ENCODE peak calls at places on chromosome 20, in seven cellular contexts. S, M, C, J, R, U and V are unnamed samples.

GRCh38 chr20:38873050-38873581 is 53.1 kb upstream of the FAM83D start:
- DNase-seq in S (no peak), M (no peak), C (peak; percentile 78), J (no peak), R (peak; percentile 48), U (no peak), V (no peak)

GRCh38 chr20:35226775-35227681 is 538 bp downstream of the MMP24 start:
- DNase-seq in S (peak; percentile 93), M (peak; percentile 79), C (peak; percentile 55), J (peak; percentile 18), R (no peak), U (no peak), V (peak; percentile 74)

GRCh38 chr20:41654884-41655283 is 36.7 kb upstream of the CHD6 start:
- DNase-seq in S (peak; percentile 63), M (peak; percentile 43), C (no peak), J (peak; percentile 37), R (no peak), U (no peak), V (peak; percentile 39)

GRCh38 chr20:33651562-33652048 is 10.5 kb upstream of the C20orf144 start:
- DNase-seq in S (no peak), M (no peak), C (no peak), J (no peak), R (no peak), U (no peak), V (no peak)

GRCh38 chr20:9300534-9300933 is 213.9 kb upstream of the LAMP5 start:
- DNase-seq in S (no peak), M (no peak), C (no peak), J (no peak), R (no peak), U (no peak), V (no peak)

GRCh38 chr20:14412102-14412501 is 74.7 kb upstream of the FLRT3 start:
- DNase-seq in S (no peak), M (no peak), C (no peak), J (no peak), R (no peak), U (no peak), V (no peak)

GRCh38 chr20:37516697-37517370 is 4.2 kb upstream of the NNAT start:
- DNase-seq in S (no peak), M (no peak), C (no peak), J (no peak), R (no peak), U (no peak), V (no peak)

GRCh38 chr20:29873946-29874345 is 1383.5 kb upstream of the DEFB115 start:
- DNase-seq in S (peak; percentile 61), M (peak; percentile 30), C (peak; percentile 39), J (peak; percentile 9), R (peak; percentile 78), U (no peak), V (no peak)

GRCh38 chr20:32562495-32562911 is 22.6 kb downstream of the NOL4L start:
- DNase-seq in S (no peak), M (no peak), C (no peak), J (no peak), R (no peak), U (no peak), V (no peak)

GRCh38 chr20:36421641-36422040 is 115.5 kb downstream of the DLGAP4 start:
- DNase-seq in S (no peak), M (no peak), C (no peak), J (no peak), R (no peak), U (no peak), V (no peak)

GRCh38 chr20:38617830-38618196 is 16.2 kb downstream of the ARHGAP40 start:
- DNase-seq in S (no peak), M (no peak), C (no peak), J (no peak), R (no peak), U (no peak), V (no peak)

GRCh38 chr20:8385247-8385646 is 253.2 kb downstream of the PLCB1 start:
- DNase-seq in S (no peak), M (no peak), C (no peak), J (peak; percentile 73), R (no peak), U (no peak), V (no peak)

GRCh38 chr20:1327827-1328679 is 886 bp downstream of the SDCBP2 start:
- DNase-seq in S (no peak), M (no peak), C (no peak), J (no peak), R (peak; percentile 39), U (no peak), V (no peak)

GRCh38 chr20:49247169-49247734 is 28.0 kb downstream of the DDX27 start:
- DNase-seq in S (no peak), M (no peak), C (no peak), J (no peak), R (no peak), U (no peak), V (no peak)

GRCh38 chr20:49248879-49249665 is 28.8 kb downstream of the ZNFX1 start:
- DNase-seq in S (no peak), M (no peak), C (no peak), J (no peak), R (no peak), U (no peak), V (no peak)

GRCh38 chr20:49248301-49248700 is 29.1 kb downstream of the DDX27 start:
- DNase-seq in S (no peak), M (no peak), C (no peak), J (no peak), R (no peak), U (no peak), V (no peak)

GRCh38 chr20:49247792-49248191 is 28.6 kb downstream of the DDX27 start:
- DNase-seq in S (no peak), M (peak; percentile 36), C (no peak), J (no peak), R (no peak), U (no peak), V (no peak)

DNA sequence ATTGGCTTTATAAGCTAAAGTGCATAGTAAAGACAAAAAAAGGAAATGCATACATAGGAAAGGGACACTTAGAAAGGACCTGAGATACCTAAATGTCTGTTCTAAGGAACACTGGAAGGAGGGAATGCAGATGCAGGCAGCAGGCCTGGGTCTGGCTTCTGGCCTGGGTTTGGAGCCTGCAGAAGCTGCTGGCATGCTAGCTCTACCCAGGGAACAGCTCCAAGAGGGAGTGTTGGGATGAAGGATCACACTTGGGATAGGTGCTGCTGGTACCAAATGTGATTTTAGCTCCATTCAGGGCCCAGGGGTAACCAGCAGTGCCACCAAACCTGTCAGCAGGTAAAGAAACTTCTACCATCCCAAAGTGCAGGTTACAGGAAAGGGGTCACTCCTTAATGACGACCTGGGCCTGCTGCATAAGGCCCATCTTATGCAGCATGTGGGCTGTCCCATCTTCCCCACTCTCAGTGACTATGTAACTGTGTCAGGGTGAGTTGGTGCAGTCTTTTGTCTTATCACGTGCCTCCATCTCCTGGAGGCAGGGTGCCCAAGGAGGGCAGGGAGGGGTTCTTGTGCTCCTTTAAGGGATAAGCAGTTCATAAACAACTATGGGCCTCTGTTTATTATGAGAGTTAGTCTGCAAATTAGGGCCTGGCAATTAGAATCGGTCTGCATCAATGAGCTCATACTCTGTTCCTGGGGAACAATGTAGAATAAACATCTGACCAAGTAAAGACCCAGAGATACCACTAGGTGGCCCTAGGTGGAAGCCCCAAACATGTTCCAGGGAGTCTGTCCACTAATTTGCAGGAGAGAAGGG is 26.9 kb downstream of the DDX27 start:
- DNase-seq in S (no peak), M (peak; percentile 29), C (peak; percentile 52), J (peak; percentile 39), R (no peak), U (no peak), V (no peak)
- TF ChIP-seq CTCF in S (peak; percentile 63), M (peak; percentile 66), C (peak; percentile 57), J (peak; percentile 83), R (peak; percentile 51), U (peak; percentile 78), V (peak; percentile 65)

DNA sequence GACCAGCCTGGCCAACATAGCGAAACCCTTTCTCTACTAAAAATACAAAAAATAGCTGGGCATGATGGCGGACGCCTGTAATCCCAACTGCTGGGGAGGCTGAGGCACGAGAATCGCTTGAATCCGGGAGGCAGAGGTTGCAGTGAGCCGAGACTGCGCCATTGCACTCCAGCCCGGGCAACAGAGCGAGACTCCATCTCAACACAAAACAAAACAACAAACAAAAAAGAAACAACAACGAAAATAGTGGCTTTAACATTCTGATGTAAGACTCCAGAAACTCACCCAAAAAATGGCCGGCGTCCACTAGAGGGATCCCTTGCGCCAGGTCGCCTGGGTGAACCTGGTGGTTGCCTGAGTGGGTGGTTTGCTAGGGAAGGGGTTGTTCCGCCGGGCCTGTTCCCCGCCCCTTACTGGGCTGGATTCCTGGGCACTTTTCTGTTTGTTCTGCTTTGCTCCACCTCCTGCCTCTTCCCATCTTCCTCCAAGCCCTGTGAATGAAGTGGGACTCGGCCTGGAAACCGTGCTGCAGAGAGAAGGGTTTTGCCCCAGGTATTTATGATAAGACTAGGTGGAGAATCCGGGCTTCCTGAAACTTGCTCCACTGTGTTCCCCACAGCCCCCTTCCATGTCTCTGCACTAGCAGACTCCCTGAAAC is 1.5 kb downstream of the PABPC1L start:
- DNase-seq in S (peak; percentile 81), M (peak; percentile 80), C (peak; percentile 76), J (peak; percentile 27), R (no peak), U (no peak), V (peak; percentile 67)
- TF ChIP-seq CTCF in S (peak; percentile 56), M (peak; percentile 51), C (peak; percentile 69), J (peak; percentile 70), R (no peak), U (peak; percentile 38), V (peak; percentile 71)

GRCh38 chr20:63226020-63226943 is 9.4 kb upstream of the BIRC7 start:
- DNase-seq in S (no peak), M (no peak), C (no peak), J (no peak), R (no peak), U (no peak), V (no peak)

GRCh38 chr20:63223826-63224207 is 7.9 kb upstream of the YTHDF1 start:
- DNase-seq in S (no peak), M (no peak), C (no peak), J (no peak), R (no peak), U (no peak), V (no peak)

GRCh38 chr20:63223121-63223825 is 7.3 kb upstream of the YTHDF1 start:
- DNase-seq in S (peak; percentile 65), M (peak; percentile 57), C (peak; percentile 74), J (no peak), R (no peak), U (no peak), V (no peak)

GRCh38 chr20:63225082-63225454 is 9.1 kb upstream of the YTHDF1 start:
- DNase-seq in S (no peak), M (no peak), C (no peak), J (no peak), R (no peak), U (no peak), V (no peak)

GRCh38 chr20:63224272-63225081 is 8.5 kb upstream of the YTHDF1 start:
- DNase-seq in S (no peak), M (no peak), C (no peak), J (peak; percentile 27), R (no peak), U (no peak), V (no peak)
- TF ChIP-seq CTCF in S (no peak), M (no peak), C (no peak), J (peak; percentile 56), R (no peak), U (peak; percentile 36), V (no peak)

DNA sequence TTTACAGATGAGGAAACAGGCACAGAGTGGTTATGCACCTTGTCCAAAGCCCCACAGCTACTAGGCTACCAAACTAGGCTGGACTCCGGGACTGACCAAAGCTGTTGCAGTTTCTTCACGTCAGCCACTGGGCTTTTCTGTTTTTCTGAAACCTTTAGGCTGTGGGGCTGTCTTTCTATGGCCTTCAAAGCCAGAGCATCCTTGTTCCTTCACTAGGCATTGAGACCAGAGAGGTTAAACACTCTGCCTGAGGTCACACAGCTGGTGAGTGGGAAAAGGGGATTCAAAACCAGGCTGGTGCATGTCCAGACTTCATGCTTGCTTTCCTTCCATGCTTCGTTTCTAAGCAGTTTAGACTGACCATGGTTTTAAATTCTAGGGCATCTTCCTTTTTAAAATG is 97.5 kb upstream of the KCNG1 start:
- DNase-seq in S (no peak), M (no peak), C (no peak), J (no peak), R (no peak), U (no peak), V (no peak)
- TF ChIP-seq CTCF in S (no peak), M (no peak), C (no peak), J (no peak), R (no peak), U (no peak), V (no peak)